ENCODE peak calls at places on chromosome 9, in five cellular contexts. S, K, C, L and F are unnamed samples.

GRCh38 chr9:123360161-123361085 is 4.4 kb downstream of the CRB2 start:
- DNase-seq in S (no peak), K (no peak), C (peak), L (peak), F (no peak)

GRCh38 chr9:134808393-134808792 is 72.2 kb upstream of the FCN2 start:
- DNase-seq in S (no peak), K (no peak), C (no peak), L (no peak), F (no peak)

GRCh38 chr9:134895849-134896833 is 15.5 kb downstream of the FCN2 start:
- DNase-seq in S (no peak), K (peak), C (peak), L (no peak), F (no peak)

GRCh38 chr9:113502427-113503008 is 39.0 kb downstream of the RGS3 start:
- DNase-seq in S (no peak), K (no peak), C (no peak), L (no peak), F (no peak)

GRCh38 chr9:91485006-91485405 is 61.4 kb upstream of the NFIL3 start:
- DNase-seq in S (no peak), K (no peak), C (no peak), L (no peak), F (no peak)

GRCh38 chr9:129929467-129930125 is 94.3 kb downstream of the USP20 start:
- DNase-seq in S (peak), K (no peak), C (no peak), L (no peak), F (no peak)

GRCh38 chr9:121839726-121840500 is 188.5 kb downstream of the DAB2IP start:
- DNase-seq in S (no peak), K (peak), C (peak), L (no peak), F (no peak)

GRCh38 chr9:114363424-114363823 is 24.4 kb downstream of the AKNA start:
- DNase-seq in S (no peak), K (no peak), C (peak), L (no peak), F (no peak)

GRCh38 chr9:14271078-14271673 is 42.8 kb downstream of the NFIB start:
- DNase-seq in S (peak), K (no peak), C (no peak), L (no peak), F (no peak)

GRCh38 chr9:4615251-4615650 is 46.8 kb upstream of the PLPP6 start:
- DNase-seq in S (peak), K (no peak), C (no peak), L (no peak), F (no peak)

GRCh38 chr9:135718616-135719015 is 16.6 kb downstream of the KCNT1 start:
- DNase-seq in S (no peak), K (no peak), C (peak), L (no peak), F (no peak)

GRCh38 chr9:86788456-86788855 is 158.8 kb downstream of the GAS1 start:
- DNase-seq in S (no peak), K (no peak), C (no peak), L (no peak), F (no peak)

GRCh38 chr9:27701664-27702063 is 128.4 kb upstream of the C9orf72 start:
- DNase-seq in S (no peak), K (no peak), C (no peak), L (no peak), F (no peak)

GRCh38 chr9:90851444-90851843 is 49.8 kb downstream of the SYK start:
- DNase-seq in S (no peak), K (no peak), C (peak), L (no peak), F (no peak)

GRCh38 chr9:136807281-136808074 is at the start of gene RABL6:
- DNase-seq in S (peak), K (peak), C (peak), L (peak), F (peak)

GRCh38 chr9:108397286-108397685 is 458.5 kb downstream of the ACTL7B start:
- DNase-seq in S (no peak), K (no peak), C (no peak), L (no peak), F (no peak)

GRCh38 chr9:76161546-76161945 is 232.7 kb downstream of the RFK start:
- DNase-seq in S (no peak), K (no peak), C (no peak), L (no peak), F (no peak)

GRCh38 chr9:115167175-115167574 is 49.2 kb upstream of the TNC start:
- DNase-seq in S (peak), K (no peak), C (no peak), L (no peak), F (no peak)

GRCh38 chr9:78406146-78406545 is 109.2 kb downstream of the PSAT1 start:
- DNase-seq in S (no peak), K (no peak), C (no peak), L (no peak), F (no peak)

GRCh38 chr9:21856301-21857094 is 54.1 kb downstream of the MTAP start:
- DNase-seq in S (no peak), K (no peak), C (no peak), L (no peak), F (no peak)

GRCh38 chr9:109194157-109194556 is 27.1 kb upstream of the FRRS1L start:
- DNase-seq in S (no peak), K (no peak), C (no peak), L (no peak), F (no peak)

GRCh38 chr9:133824802-133825186 is 86.6 kb upstream of the SARDH start:
- DNase-seq in S (no peak), K (no peak), C (no peak), L (no peak), F (no peak)

GRCh38 chr9:15846611-15847010 is 293.8 kb downstream of the CCDC171 start:
- DNase-seq in S (no peak), K (no peak), C (no peak), L (no peak), F (no peak)

GRCh38 chr9:95771556-95772280 is 103.8 kb upstream of the ERCC6L2 start:
- DNase-seq in S (no peak), K (no peak), C (no peak), L (no peak), F (no peak)

GRCh38 chr9:4196886-4197285 is 103.0 kb downstream of the GLIS3 start:
- DNase-seq in S (peak), K (no peak), C (no peak), L (no peak), F (no peak)

GRCh38 chr9:76560481-76560891 is 101.5 kb downstream of the GCNT1 start:
- DNase-seq in S (peak), K (no peak), C (no peak), L (no peak), F (no peak)

GRCh38 chr9:7123743-7124142 is 366.0 kb downstream of the KDM4C start:
- DNase-seq in S (peak), K (no peak), C (no peak), L (no peak), F (no peak)

GRCh38 chr9:121876658-121877271 is 216.3 kb downstream of the TTLL11 start:
- DNase-seq in S (peak), K (no peak), C (no peak), L (no peak), F (no peak)

GRCh38 chr9:137176302-137177182 is 4.7 kb upstream of the TMEM210 start:
- DNase-seq in S (peak), K (no peak), C (no peak), L (no peak), F (no peak)

GRCh38 chr9:123062306-123063171 is 29.1 kb downstream of the GPR21 start:
- DNase-seq in S (no peak), K (no peak), C (no peak), L (no peak), F (no peak)

GRCh38 chr9:89951671-89952070 is 346.9 kb downstream of the GADD45G start:
- DNase-seq in S (no peak), K (no peak), C (no peak), L (no peak), F (no peak)

GRCh38 chr9:123925820-123926219 is 4.1 kb downstream of the DENND1A start:
- DNase-seq in S (peak), K (no peak), C (no peak), L (no peak), F (no peak)

GRCh38 chr9:96617439-96618185 is 2.0 kb downstream of the CDC14B start:
- DNase-seq in S (no peak), K (no peak), C (no peak), L (no peak), F (no peak)

GRCh38 chr9:77764894-77765780 is 117.0 kb upstream of the GNA14 start:
- DNase-seq in S (peak), K (no peak), C (no peak), L (no peak), F (no peak)

DNA sequence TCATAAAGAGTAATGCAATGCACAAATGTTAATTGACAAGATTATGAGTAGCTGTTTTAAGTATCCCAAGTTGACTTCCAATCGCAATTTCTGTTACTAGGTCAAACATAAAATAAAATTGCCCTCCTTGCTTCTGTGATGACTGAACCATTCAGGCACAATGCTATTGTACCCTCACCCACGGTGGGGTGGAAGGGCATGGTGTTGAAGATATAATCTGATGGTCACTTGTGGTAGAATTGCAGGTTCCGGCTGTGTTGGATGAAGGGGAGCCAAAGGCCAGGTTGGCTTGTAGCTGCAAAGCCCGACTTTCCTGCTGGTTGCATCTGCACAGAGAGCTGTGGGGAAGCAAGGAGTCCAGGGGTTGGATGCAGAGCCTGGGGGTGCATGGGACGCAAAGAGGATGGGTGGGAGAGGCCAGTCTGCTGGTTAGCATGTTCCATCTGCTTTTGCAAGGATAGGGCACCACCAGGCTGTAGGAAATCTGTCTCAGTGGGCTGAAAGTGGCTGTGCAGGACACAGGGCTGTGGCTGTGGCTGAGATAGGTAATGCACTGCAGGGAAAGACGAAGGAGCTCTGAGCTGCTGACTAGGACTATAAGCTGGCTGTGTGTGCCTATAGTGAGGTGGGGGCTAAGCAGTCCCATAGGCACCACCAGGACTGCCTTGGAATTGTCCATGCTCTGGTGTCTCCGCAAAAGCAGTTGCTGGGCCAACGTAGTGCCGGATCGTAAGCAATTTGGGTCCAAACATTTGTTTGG is 31.5 kb upstream of the PUM3 start:
- DNase-seq in S (no peak), K (no peak), C (no peak), L (no peak), F (no peak)
- TF ChIP-seq CTCF in S (no peak), K (no peak), C (no peak), L (no peak), F (no peak)

GRCh38 chr9:98255578-98256296 is at the start of gene TBC1D2:
- DNase-seq in S (peak), K (peak), C (peak), L (peak), F (peak)
- TF ChIP-seq CTCF in S (peak), K (no peak), C (peak), L (no peak), F (peak)

GRCh38 chr9:101478444-101478843 is 42.9 kb upstream of the ALDOB start:
- DNase-seq in S (no peak), K (no peak), C (no peak), L (no peak), F (no peak)
- TF ChIP-seq CTCF in S (peak), K (no peak), C (no peak), L (no peak), F (no peak)

DNA sequence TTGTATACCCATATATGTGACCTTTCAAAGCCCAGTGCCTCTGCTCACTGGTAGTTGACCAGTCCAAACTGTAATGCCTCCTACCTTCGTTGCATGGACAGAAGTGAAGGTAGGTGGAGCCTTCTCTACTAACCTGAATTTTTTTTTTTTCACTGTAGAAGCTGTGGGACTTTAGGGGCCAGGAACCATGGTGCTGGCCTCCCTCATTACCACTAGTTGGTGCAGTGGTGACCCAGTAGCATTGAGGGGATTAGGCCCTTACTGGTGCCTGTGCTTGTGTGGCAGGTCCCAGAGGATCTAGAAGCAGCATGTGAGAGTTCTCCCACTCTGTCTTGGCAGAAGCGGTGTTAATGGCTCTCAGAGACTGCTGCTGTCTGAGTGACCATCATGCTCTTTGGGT is 2.3 kb downstream of the RALGPS1 start:
- DNase-seq in S (no peak), K (no peak), C (no peak), L (no peak), F (no peak)
- TF ChIP-seq CTCF in S (no peak), K (no peak), C (no peak), L (no peak), F (no peak)